ENCODE peak calls at places on chromosomes 12 and 14, in seven cellular contexts. One of them, this sample, is unnamed.

GRCh38 chr12:127280393-127281275 is 986.3 kb upstream of the TMEM132C start:
- DNase-seq in colonic mucosa: peak
- DNase-seq in mucosa of descending colon: peak
- DNase-seq in cardiac muscle cell: peak
- DNase-seq in ascending aorta: no peak
- DNase-seq in cardiac fibroblast: no peak
- DNase-seq in OCI-LY7: peak
- DNase-seq in this sample: no peak

GRCh38 chr14:95235351-95235750 is 78.0 kb upstream of the DICER1 start:
- DNase-seq in mucosa of descending colon: no peak
- DNase-seq in OCI-LY7: no peak
- DNase-seq in colonic mucosa: no peak
- DNase-seq in ascending aorta: no peak
- DNase-seq in cardiac fibroblast: peak
- DNase-seq in cardiac muscle cell: no peak
- DNase-seq in this sample: no peak

GRCh38 chr12:58925733-58926113 is 5.4 kb upstream of the LRIG3 start:
- DNase-seq in colonic mucosa: no peak
- DNase-seq in mucosa of descending colon: no peak
- DNase-seq in cardiac muscle cell: no peak
- DNase-seq in ascending aorta: no peak
- DNase-seq in OCI-LY7: no peak
- DNase-seq in cardiac fibroblast: no peak
- DNase-seq in this sample: no peak

GRCh38 chr12:111024205-111024794 is 103.9 kb upstream of the MYL2 start:
- DNase-seq in cardiac fibroblast: peak
- DNase-seq in mucosa of descending colon: no peak
- DNase-seq in cardiac muscle cell: peak
- DNase-seq in ascending aorta: no peak
- DNase-seq in OCI-LY7: peak
- DNase-seq in colonic mucosa: peak
- DNase-seq in this sample: peak

GRCh38 chr14:64035143-64035542 is 182.3 kb downstream of the SYNE2 start:
- DNase-seq in ascending aorta: no peak
- DNase-seq in OCI-LY7: no peak
- DNase-seq in colonic mucosa: no peak
- DNase-seq in cardiac fibroblast: peak
- DNase-seq in cardiac muscle cell: no peak
- DNase-seq in mucosa of descending colon: no peak
- DNase-seq in this sample: peak

GRCh38 chr12:121981456-121981855 is 40.2 kb upstream of the BCL7A start:
- DNase-seq in OCI-LY7: no peak
- DNase-seq in ascending aorta: no peak
- DNase-seq in mucosa of descending colon: no peak
- DNase-seq in cardiac muscle cell: no peak
- DNase-seq in colonic mucosa: no peak
- DNase-seq in cardiac fibroblast: no peak
- DNase-seq in this sample: no peak

GRCh38 chr14:59882957-59883356 is 12.4 kb upstream of the RTN1 start:
- DNase-seq in cardiac fibroblast: no peak
- DNase-seq in mucosa of descending colon: no peak
- DNase-seq in OCI-LY7: peak
- DNase-seq in ascending aorta: no peak
- DNase-seq in cardiac muscle cell: no peak
- DNase-seq in colonic mucosa: no peak
- DNase-seq in this sample: no peak

GRCh38 chr14:60848066-60848465 is 113.5 kb downstream of the MNAT1 start:
- DNase-seq in cardiac muscle cell: no peak
- DNase-seq in colonic mucosa: no peak
- DNase-seq in mucosa of descending colon: no peak
- DNase-seq in cardiac fibroblast: no peak
- DNase-seq in ascending aorta: no peak
- DNase-seq in OCI-LY7: peak
- DNase-seq in this sample: no peak

GRCh38 chr12:69157023-69157655 is 82.2 kb upstream of the CPSF6 start:
- DNase-seq in colonic mucosa: peak
- DNase-seq in mucosa of descending colon: peak
- DNase-seq in ascending aorta: peak
- DNase-seq in cardiac muscle cell: peak
- DNase-seq in cardiac fibroblast: peak
- DNase-seq in OCI-LY7: peak
- DNase-seq in this sample: peak

GRCh38 chr12:50297996-50298395 is 14.7 kb upstream of the LIMA1 start:
- DNase-seq in colonic mucosa: peak
- DNase-seq in mucosa of descending colon: no peak
- DNase-seq in ascending aorta: no peak
- DNase-seq in OCI-LY7: no peak
- DNase-seq in cardiac fibroblast: no peak
- DNase-seq in cardiac muscle cell: no peak
- DNase-seq in this sample: no peak

GRCh38 chr12:12561305-12562015 is 1.2 kb downstream of the DUSP16 start:
- DNase-seq in colonic mucosa: peak
- DNase-seq in cardiac fibroblast: peak
- DNase-seq in cardiac muscle cell: peak
- DNase-seq in OCI-LY7: peak
- DNase-seq in mucosa of descending colon: peak
- DNase-seq in ascending aorta: peak
- DNase-seq in this sample: peak

GRCh38 chr14:20905661-20906060 is 14.5 kb downstream of the RNASE3 start:
- DNase-seq in mucosa of descending colon: no peak
- DNase-seq in OCI-LY7: no peak
- DNase-seq in ascending aorta: no peak
- DNase-seq in cardiac muscle cell: no peak
- DNase-seq in cardiac fibroblast: no peak
- DNase-seq in colonic mucosa: no peak
- DNase-seq in this sample: no peak

GRCh38 chr14:46344327-46344937 is 307.1 kb downstream of the RPL10L start:
- DNase-seq in cardiac muscle cell: peak
- DNase-seq in colonic mucosa: no peak
- DNase-seq in mucosa of descending colon: no peak
- DNase-seq in ascending aorta: no peak
- DNase-seq in cardiac fibroblast: peak
- DNase-seq in OCI-LY7: peak
- DNase-seq in this sample: peak

GRCh38 chr12:47715877-47716548 is 9.3 kb downstream of the ENDOU start:
- DNase-seq in cardiac muscle cell: no peak
- DNase-seq in colonic mucosa: peak
- DNase-seq in cardiac fibroblast: no peak
- DNase-seq in mucosa of descending colon: no peak
- DNase-seq in OCI-LY7: no peak
- DNase-seq in ascending aorta: no peak
- DNase-seq in this sample: no peak
- H3K4me3 ChIP-seq in cardiac muscle cell: no peak
- H3K4me3 ChIP-seq in colonic mucosa: no peak
- H3K4me3 ChIP-seq in cardiac fibroblast: no peak
- H3K4me3 ChIP-seq in mucosa of descending colon: no peak
- H3K4me3 ChIP-seq in OCI-LY7: no peak
- H3K4me3 ChIP-seq in ascending aorta: peak
- H3K4me3 ChIP-seq in this sample: no peak

DNA sequence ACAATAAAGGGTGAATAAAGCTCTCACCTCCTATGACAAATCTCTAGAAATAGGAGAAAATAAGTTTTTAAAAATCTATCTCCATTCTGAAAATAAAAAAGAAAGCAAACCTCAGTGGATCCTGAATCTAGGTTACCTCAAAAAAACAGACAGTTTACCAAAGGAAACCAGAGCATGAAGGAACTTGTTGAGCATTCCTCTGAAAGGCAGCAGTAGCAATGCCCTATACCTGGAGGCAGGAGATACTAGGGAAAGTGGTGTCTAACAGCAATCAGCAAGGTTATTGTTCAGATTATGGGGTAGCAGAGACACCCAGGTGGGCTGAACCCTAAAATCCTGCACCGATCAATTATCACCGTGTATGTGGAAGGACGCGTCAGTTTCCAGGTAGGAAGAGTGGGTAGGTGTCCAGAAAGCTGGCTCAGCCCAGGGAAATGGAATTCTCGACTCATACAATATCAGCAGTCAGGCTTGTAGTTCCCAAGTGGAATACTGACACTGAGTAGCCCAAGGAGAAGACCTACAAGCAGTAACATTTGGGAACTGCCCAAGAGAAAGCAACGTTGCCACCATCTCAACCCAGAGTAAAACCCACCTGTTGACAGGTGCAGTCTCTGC is 128.3 kb downstream of the ST8SIA1 start:
- DNase-seq in ascending aorta: no peak
- DNase-seq in colonic mucosa: no peak
- DNase-seq in mucosa of descending colon: no peak
- DNase-seq in cardiac muscle cell: no peak
- DNase-seq in cardiac fibroblast: no peak
- DNase-seq in OCI-LY7: no peak
- DNase-seq in this sample: no peak
- TF ChIP-seq CTCF in ascending aorta: no peak
- TF ChIP-seq CTCF in colonic mucosa: no peak
- TF ChIP-seq CTCF in mucosa of descending colon: no peak
- TF ChIP-seq CTCF in cardiac muscle cell: no peak
- TF ChIP-seq CTCF in cardiac fibroblast: no peak
- TF ChIP-seq CTCF in OCI-LY7: no peak
- TF ChIP-seq CTCF in this sample: no peak

GRCh38 chr12:131122631-131123030 is 168.9 kb downstream of the ADGRD1 start:
- DNase-seq in OCI-LY7: no peak
- DNase-seq in colonic mucosa: no peak
- DNase-seq in cardiac muscle cell: no peak
- DNase-seq in cardiac fibroblast: no peak
- DNase-seq in ascending aorta: peak
- DNase-seq in mucosa of descending colon: no peak
- DNase-seq in this sample: no peak

GRCh38 chr12:131123817-131124216 is 170.1 kb downstream of the ADGRD1 start:
- DNase-seq in colonic mucosa: no peak
- DNase-seq in cardiac muscle cell: no peak
- DNase-seq in cardiac fibroblast: no peak
- DNase-seq in OCI-LY7: no peak
- DNase-seq in mucosa of descending colon: no peak
- DNase-seq in ascending aorta: peak
- DNase-seq in this sample: no peak

GRCh38 chr12:131119936-131120335 is 166.2 kb downstream of the ADGRD1 start:
- DNase-seq in cardiac muscle cell: no peak
- DNase-seq in mucosa of descending colon: no peak
- DNase-seq in colonic mucosa: no peak
- DNase-seq in OCI-LY7: no peak
- DNase-seq in ascending aorta: no peak
- DNase-seq in cardiac fibroblast: no peak
- DNase-seq in this sample: no peak

GRCh38 chr12:131120831-131121271 is 167.1 kb downstream of the ADGRD1 start:
- DNase-seq in ascending aorta: peak
- DNase-seq in colonic mucosa: no peak
- DNase-seq in cardiac muscle cell: no peak
- DNase-seq in cardiac fibroblast: no peak
- DNase-seq in OCI-LY7: no peak
- DNase-seq in mucosa of descending colon: no peak
- DNase-seq in this sample: no peak

GRCh38 chr12:131121705-131122405 is 168.1 kb downstream of the ADGRD1 start:
- DNase-seq in cardiac fibroblast: no peak
- DNase-seq in mucosa of descending colon: no peak
- DNase-seq in colonic mucosa: no peak
- DNase-seq in cardiac muscle cell: no peak
- DNase-seq in OCI-LY7: no peak
- DNase-seq in ascending aorta: peak
- DNase-seq in this sample: no peak
- H3K4me3 ChIP-seq in cardiac fibroblast: no peak
- H3K4me3 ChIP-seq in mucosa of descending colon: no peak
- H3K4me3 ChIP-seq in colonic mucosa: no peak
- H3K4me3 ChIP-seq in cardiac muscle cell: no peak
- H3K4me3 ChIP-seq in OCI-LY7: no peak
- H3K4me3 ChIP-seq in ascending aorta: no peak
- H3K4me3 ChIP-seq in this sample: no peak

GRCh38 chr12:90945070-90945649 is 9.8 kb downstream of the CCER1 start:
- DNase-seq in cardiac muscle cell: peak
- DNase-seq in ascending aorta: no peak
- DNase-seq in mucosa of descending colon: no peak
- DNase-seq in colonic mucosa: no peak
- DNase-seq in cardiac fibroblast: peak
- DNase-seq in OCI-LY7: peak
- DNase-seq in this sample: peak
- TF ChIP-seq CTCF in cardiac muscle cell: peak
- TF ChIP-seq CTCF in ascending aorta: peak
- TF ChIP-seq CTCF in mucosa of descending colon: no peak
- TF ChIP-seq CTCF in colonic mucosa: no peak
- TF ChIP-seq CTCF in cardiac fibroblast: peak
- TF ChIP-seq CTCF in OCI-LY7: peak
- TF ChIP-seq CTCF in this sample: peak

This sample was measured in fibroblast of villous mesenchyme.